ENCODE peak calls at places on chromosome 21, in four cellular contexts. D, R, N and H are unnamed samples.

GRCh38 chr21:35077975-35078374 is 28.9 kb upstream of the RUNX1 start:
- DNase-seq in N (no peak), D (no peak), R (no peak), H (no peak)

GRCh38 chr21:45515241-45516061 is 26.8 kb downstream of the SLC19A1 start:
- DNase-seq in N (no peak), R (no peak), D (no peak), H (no peak)

GRCh38 chr21:46551636-46552241 is 53.1 kb downstream of the S100B start:
- DNase-seq in N (no peak), R (no peak), D (no peak), H (no peak)

GRCh38 chr21:32834825-32835224 is 63.3 kb upstream of the PAXBP1 start:
- DNase-seq in D (no peak), R (no peak), N (no peak), H (peak)

GRCh38 chr21:38958940-38959685 is 153.4 kb downstream of the ETS2 start:
- DNase-seq in N (peak), D (peak), R (no peak), H (no peak)

GRCh38 chr21:15793547-15794235 is 63.9 kb downstream of the USP25 start:
- DNase-seq in D (no peak), R (no peak), N (no peak), H (no peak)

GRCh38 chr21:21688877-21689276 is 690.7 kb downstream of the NCAM2 start:
- DNase-seq in D (no peak), N (peak), R (no peak), H (no peak)

GRCh38 chr21:25790122-25790951 is 55.6 kb downstream of the GABPA start:
- DNase-seq in R (peak), N (peak), D (no peak), H (peak)

GRCh38 chr21:46603228-46603627 is 1.7 kb downstream of the S100B start:
- DNase-seq in D (no peak), N (peak), R (no peak), H (no peak)

GRCh38 chr21:28253378-28253777 is 739.3 kb downstream of the LTN1 start:
- DNase-seq in R (no peak), N (peak), D (no peak), H (no peak)

GRCh38 chr21:23307065-23307464 is 2300.2 kb downstream of the MRPL39 start:
- DNase-seq in D (no peak), R (no peak), N (no peak), H (no peak)

GRCh38 chr21:32412162-32412997 is at the start of gene EVA1C:
- DNase-seq in D (peak), N (peak), R (peak), H (peak)

GRCh38 chr21:25639922-25640670 is 1.0 kb downstream of the JAM2 start:
- DNase-seq in N (peak), R (peak), D (no peak), H (peak)

GRCh38 chr21:34202553-34203332 is 129.4 kb downstream of the MRPS6 start:
- DNase-seq in N (peak), R (peak), D (no peak), H (no peak)

GRCh38 chr21:33300701-33301631 is 23.8 kb upstream of the IFNAR1 start:
- DNase-seq in D (no peak), R (no peak), N (no peak), H (peak)

GRCh38 chr21:36163780-36164426 is 7.3 kb downstream of the DOP1B start:
- DNase-seq in N (no peak), R (no peak), D (no peak), H (no peak)